ENCODE peak calls at places on chromosomes 3 and 15, in ten cellular contexts. One of them, this sample, is unnamed.

GRCh38 chr3:861721-862120 is 231.1 kb upstream of the CNTN6 start:
- DNase-seq in Panc1: no peak
- DNase-seq in AG10803: no peak
- DNase-seq in AG04450: no peak
- DNase-seq in hepatocyte: no peak
- DNase-seq in tibial artery: no peak
- DNase-seq in fibroblast of mammary gland: no peak
- DNase-seq in DND-41: no peak
- DNase-seq in cardiac muscle cell: no peak
- DNase-seq in A549: no peak
- DNase-seq in this sample: no peak

GRCh38 chr3:53846134-53846850 is at the start of the genes CHDH and IL17RB:
- DNase-seq in Panc1: no peak
- DNase-seq in AG10803: no peak
- DNase-seq in AG04450: no peak
- DNase-seq in hepatocyte: peak
- DNase-seq in tibial artery: no peak
- DNase-seq in fibroblast of mammary gland: no peak
- DNase-seq in DND-41: no peak
- DNase-seq in cardiac muscle cell: no peak
- DNase-seq in A549: peak
- DNase-seq in this sample: no peak

GRCh38 chr3:11635671-11636371 is 7.9 kb downstream of the VGLL4 start:
- DNase-seq in Panc1: no peak
- DNase-seq in AG10803: no peak
- DNase-seq in AG04450: no peak
- DNase-seq in hepatocyte: no peak
- DNase-seq in tibial artery: no peak
- DNase-seq in fibroblast of mammary gland: peak
- DNase-seq in DND-41: no peak
- DNase-seq in cardiac muscle cell: no peak
- DNase-seq in A549: no peak
- DNase-seq in this sample: no peak

GRCh38 chr15:69305204-69305931 is 6.7 kb downstream of the PAQR5 start:
- DNase-seq in Panc1: peak
- DNase-seq in AG10803: peak
- DNase-seq in AG04450: peak
- DNase-seq in hepatocyte: peak
- DNase-seq in tibial artery: no peak
- DNase-seq in fibroblast of mammary gland: peak
- DNase-seq in DND-41: no peak
- DNase-seq in cardiac muscle cell: peak
- DNase-seq in A549: peak
- DNase-seq in this sample: peak

GRCh38 chr3:127493924-127494646 is 96.4 kb downstream of the TPRA1 start:
- DNase-seq in Panc1: no peak
- DNase-seq in AG10803: no peak
- DNase-seq in AG04450: no peak
- DNase-seq in hepatocyte: peak
- DNase-seq in tibial artery: no peak
- DNase-seq in fibroblast of mammary gland: no peak
- DNase-seq in DND-41: no peak
- DNase-seq in cardiac muscle cell: no peak
- DNase-seq in A549: no peak
- DNase-seq in this sample: no peak

GRCh38 chr3:46685446-46685845 is 8.0 kb downstream of the ALS2CL start:
- DNase-seq in Panc1: no peak
- DNase-seq in AG10803: no peak
- DNase-seq in AG04450: no peak
- DNase-seq in hepatocyte: no peak
- DNase-seq in tibial artery: no peak
- DNase-seq in fibroblast of mammary gland: no peak
- DNase-seq in DND-41: no peak
- DNase-seq in cardiac muscle cell: no peak
- DNase-seq in A549: no peak
- DNase-seq in this sample: no peak

GRCh38 chr15:30922469-30923311 is 19.0 kb downstream of the FAN1 start:
- DNase-seq in Panc1: no peak
- DNase-seq in AG10803: peak
- DNase-seq in AG04450: no peak
- DNase-seq in hepatocyte: no peak
- DNase-seq in tibial artery: no peak
- DNase-seq in fibroblast of mammary gland: no peak
- DNase-seq in DND-41: no peak
- DNase-seq in cardiac muscle cell: peak
- DNase-seq in A549: no peak
- DNase-seq in this sample: peak

GRCh38 chr15:78944669-78945407 is at the start of gene CTSH:
- DNase-seq in Panc1: no peak
- DNase-seq in AG10803: peak
- DNase-seq in AG04450: no peak
- DNase-seq in hepatocyte: peak
- DNase-seq in tibial artery: peak
- DNase-seq in fibroblast of mammary gland: no peak
- DNase-seq in DND-41: peak
- DNase-seq in cardiac muscle cell: peak
- DNase-seq in A549: peak
- DNase-seq in this sample: no peak

GRCh38 chr15:88904808-88905327 is 8.3 kb downstream of the MFGE8 start:
- DNase-seq in Panc1: peak
- DNase-seq in AG10803: peak
- DNase-seq in AG04450: no peak
- DNase-seq in hepatocyte: peak
- DNase-seq in tibial artery: peak
- DNase-seq in fibroblast of mammary gland: peak
- DNase-seq in DND-41: peak
- DNase-seq in cardiac muscle cell: peak
- DNase-seq in A549: peak
- DNase-seq in this sample: no peak

GRCh38 chr3:189392969-189393368 is 221.2 kb downstream of the TPRG1 start:
- DNase-seq in Panc1: no peak
- DNase-seq in AG10803: no peak
- DNase-seq in AG04450: no peak
- DNase-seq in hepatocyte: peak
- DNase-seq in tibial artery: no peak
- DNase-seq in fibroblast of mammary gland: peak
- DNase-seq in DND-41: no peak
- DNase-seq in cardiac muscle cell: no peak
- DNase-seq in A549: peak
- DNase-seq in this sample: peak

GRCh38 chr3:167318996-167319615 is 61.0 kb downstream of the ZBBX start:
- DNase-seq in Panc1: no peak
- DNase-seq in AG10803: no peak
- DNase-seq in AG04450: no peak
- DNase-seq in hepatocyte: no peak
- DNase-seq in tibial artery: no peak
- DNase-seq in fibroblast of mammary gland: no peak
- DNase-seq in DND-41: no peak
- DNase-seq in cardiac muscle cell: no peak
- DNase-seq in A549: no peak
- DNase-seq in this sample: no peak

GRCh38 chr3:10248184-10248983 is at the start of gene TATDN2:
- DNase-seq in Panc1: peak
- DNase-seq in AG10803: peak
- DNase-seq in AG04450: peak
- DNase-seq in hepatocyte: peak
- DNase-seq in tibial artery: peak
- DNase-seq in fibroblast of mammary gland: peak
- DNase-seq in DND-41: peak
- DNase-seq in cardiac muscle cell: peak
- DNase-seq in A549: peak
- DNase-seq in this sample: peak

GRCh38 chr3:46998121-46998851 is 18.8 kb downstream of the NBEAL2 start:
- DNase-seq in Panc1: no peak
- DNase-seq in AG10803: peak
- DNase-seq in AG04450: no peak
- DNase-seq in hepatocyte: peak
- DNase-seq in tibial artery: peak
- DNase-seq in fibroblast of mammary gland: peak
- DNase-seq in DND-41: peak
- DNase-seq in cardiac muscle cell: peak
- DNase-seq in A549: peak
- DNase-seq in this sample: no peak

GRCh38 chr3:131020122-131020693 is 6.4 kb downstream of the ASTE1 start:
- DNase-seq in Panc1: no peak
- DNase-seq in AG10803: peak
- DNase-seq in AG04450: no peak
- DNase-seq in hepatocyte: no peak
- DNase-seq in tibial artery: no peak
- DNase-seq in fibroblast of mammary gland: no peak
- DNase-seq in DND-41: no peak
- DNase-seq in cardiac muscle cell: no peak
- DNase-seq in A549: no peak
- DNase-seq in this sample: no peak
- H3K4me3 ChIP-seq in Panc1: no peak
- H3K4me3 ChIP-seq in AG10803: no peak
- H3K4me3 ChIP-seq in AG04450: no peak
- H3K4me3 ChIP-seq in hepatocyte: no peak
- H3K4me3 ChIP-seq in tibial artery: no peak
- H3K4me3 ChIP-seq in fibroblast of mammary gland: no peak
- H3K4me3 ChIP-seq in DND-41: no peak
- H3K4me3 ChIP-seq in cardiac muscle cell: no peak
- H3K4me3 ChIP-seq in A549: no peak
- H3K4me3 ChIP-seq in this sample: no peak

DNA sequence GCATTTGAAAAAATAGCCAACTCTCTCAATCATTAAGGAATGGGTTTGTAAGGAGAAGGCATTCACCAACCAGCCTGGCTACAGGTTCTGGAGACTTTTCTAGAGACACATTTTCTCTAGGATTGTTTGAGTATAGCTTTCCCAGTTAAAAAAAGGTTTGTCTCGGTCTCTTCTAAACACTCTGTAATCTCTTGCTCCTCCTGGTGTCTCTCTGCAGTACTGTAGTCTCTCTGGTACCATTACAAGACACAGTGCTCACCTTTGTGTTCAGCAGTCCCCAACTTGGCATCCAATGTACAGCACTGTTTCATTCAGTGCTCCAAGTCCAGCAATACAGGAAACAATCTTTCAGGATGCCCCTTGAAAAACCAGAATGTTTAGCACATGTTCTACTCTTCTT is 534.4 kb downstream of the ZNF385D start:
- DNase-seq in Panc1: no peak
- DNase-seq in AG10803: no peak
- DNase-seq in AG04450: no peak
- DNase-seq in hepatocyte: no peak
- DNase-seq in tibial artery: no peak
- DNase-seq in fibroblast of mammary gland: peak
- DNase-seq in DND-41: no peak
- DNase-seq in cardiac muscle cell: peak
- DNase-seq in A549: no peak
- DNase-seq in this sample: no peak
- TF ChIP-seq CTCF in Panc1: peak
- TF ChIP-seq CTCF in AG10803: peak
- TF ChIP-seq CTCF in AG04450: peak
- TF ChIP-seq CTCF in hepatocyte: no peak
- TF ChIP-seq CTCF in tibial artery: no peak
- TF ChIP-seq CTCF in fibroblast of mammary gland: peak
- TF ChIP-seq CTCF in DND-41: peak
- TF ChIP-seq CTCF in cardiac muscle cell: peak
- TF ChIP-seq CTCF in A549: no peak
- TF ChIP-seq CTCF in this sample: peak

DNA sequence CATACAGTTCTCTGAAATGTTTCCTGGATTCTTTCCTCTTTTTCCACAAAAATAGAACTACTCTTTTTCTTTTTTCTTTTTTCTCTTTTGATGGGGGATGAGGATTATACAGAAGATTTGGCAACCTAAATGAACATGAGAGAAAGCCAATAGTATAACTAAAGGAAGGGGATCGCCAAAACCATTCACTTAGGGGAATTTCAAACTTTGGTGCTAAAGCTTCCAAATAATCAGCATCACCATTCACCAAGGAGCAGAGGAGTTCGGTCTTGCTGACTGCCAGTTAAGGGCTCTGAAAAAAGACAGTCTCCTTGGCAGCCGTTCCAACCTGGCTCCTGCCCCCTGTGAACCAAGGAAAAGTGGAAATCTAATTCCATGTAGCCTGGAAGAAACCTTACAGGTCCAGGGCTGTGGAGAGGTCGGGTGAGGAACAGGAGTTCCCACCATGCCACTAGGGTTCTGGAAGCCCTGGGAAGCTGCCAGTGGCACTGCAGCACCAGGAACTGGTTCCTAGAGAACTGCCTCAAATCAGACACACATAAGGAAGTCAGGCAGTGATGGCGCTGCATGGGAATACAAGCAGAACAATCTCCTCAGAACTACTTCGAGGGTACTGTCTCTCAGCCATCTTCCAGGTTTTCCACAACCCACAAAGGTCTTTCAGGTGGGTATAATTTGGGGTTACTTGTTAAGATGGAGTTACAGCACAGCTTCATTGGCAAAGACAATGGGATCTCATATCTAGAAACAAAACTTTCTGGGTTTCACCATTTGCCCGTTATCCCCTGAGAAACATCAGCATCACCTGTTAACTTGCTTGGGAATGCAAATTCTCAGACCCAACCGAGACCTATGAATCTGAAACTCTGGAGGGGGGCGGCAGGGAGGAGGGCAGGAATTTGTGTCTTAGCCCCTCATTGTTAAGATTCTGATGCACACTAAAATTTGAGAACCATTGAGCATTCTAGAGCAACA is 176.7 kb downstream of the TNIK start:
- DNase-seq in Panc1: no peak
- DNase-seq in AG10803: no peak
- DNase-seq in AG04450: no peak
- DNase-seq in hepatocyte: no peak
- DNase-seq in tibial artery: peak
- DNase-seq in fibroblast of mammary gland: no peak
- DNase-seq in DND-41: no peak
- DNase-seq in cardiac muscle cell: peak
- DNase-seq in A549: no peak
- DNase-seq in this sample: no peak
- H3K4me3 ChIP-seq in Panc1: no peak
- H3K4me3 ChIP-seq in AG10803: no peak
- H3K4me3 ChIP-seq in AG04450: no peak
- H3K4me3 ChIP-seq in hepatocyte: no peak
- H3K4me3 ChIP-seq in tibial artery: no peak
- H3K4me3 ChIP-seq in fibroblast of mammary gland: no peak
- H3K4me3 ChIP-seq in DND-41: no peak
- H3K4me3 ChIP-seq in cardiac muscle cell: no peak
- H3K4me3 ChIP-seq in A549: no peak
- H3K4me3 ChIP-seq in this sample: no peak

GRCh38 chr3:42601898-42602581 is 1.6 kb downstream of the NKTR start:
- DNase-seq in Panc1: no peak
- DNase-seq in AG10803: no peak
- DNase-seq in AG04450: no peak
- DNase-seq in hepatocyte: peak
- DNase-seq in tibial artery: no peak
- DNase-seq in fibroblast of mammary gland: peak
- DNase-seq in DND-41: no peak
- DNase-seq in cardiac muscle cell: no peak
- DNase-seq in A549: no peak
- DNase-seq in this sample: no peak
- TF ChIP-seq CTCF in Panc1: no peak
- TF ChIP-seq CTCF in AG10803: peak
- TF ChIP-seq CTCF in AG04450: peak
- TF ChIP-seq CTCF in hepatocyte: peak
- TF ChIP-seq CTCF in tibial artery: no peak
- TF ChIP-seq CTCF in fibroblast of mammary gland: peak
- TF ChIP-seq CTCF in DND-41: peak
- TF ChIP-seq CTCF in cardiac muscle cell: no peak
- TF ChIP-seq CTCF in A549: no peak
- TF ChIP-seq CTCF in this sample: peak

This sample was measured in epithelial cell of proximal tubule.